ENCODE peak calls at places on chromosomes 7 and 10, in seven cellular contexts. One of them, this sample, is unnamed. For H3K27me3, the result is how much of the 10 kb centered on the place peaks cover.

GRCh38 chr7:54345746-54346145 is 196.4 kb upstream of the VSTM2A start:
- DNase-seq in HepG2: no peak
- DNase-seq in right lobe of liver: no peak
- DNase-seq in tibial artery: no peak
- DNase-seq in colonic mucosa: no peak
- DNase-seq in transverse colon: no peak
- DNase-seq in spleen: no peak
- DNase-seq in this sample: no peak

GRCh38 chr10:89944138-89944537 is 242.7 kb downstream of the KIF20B start:
- DNase-seq in HepG2: no peak
- DNase-seq in right lobe of liver: no peak
- DNase-seq in tibial artery: no peak
- DNase-seq in colonic mucosa: no peak
- DNase-seq in transverse colon: no peak
- DNase-seq in spleen: no peak
- DNase-seq in this sample: no peak

GRCh38 chr10:75035975-75036708 is 75.3 kb upstream of the SAMD8 start:
- DNase-seq in HepG2: no peak
- DNase-seq in right lobe of liver: no peak
- DNase-seq in tibial artery: no peak
- DNase-seq in colonic mucosa: no peak
- DNase-seq in transverse colon: no peak
- DNase-seq in spleen: no peak
- DNase-seq in this sample: no peak

GRCh38 chr10:113819989-113820388 is 33.9 kb downstream of the DCLRE1A start:
- DNase-seq in HepG2: no peak
- DNase-seq in right lobe of liver: no peak
- DNase-seq in tibial artery: no peak
- DNase-seq in colonic mucosa: no peak
- DNase-seq in transverse colon: no peak
- DNase-seq in spleen: no peak
- DNase-seq in this sample: no peak

GRCh38 chr10:6200588-6201510 is 1.9 kb upstream of the PFKFB3 start:
- DNase-seq in HepG2: peak
- DNase-seq in right lobe of liver: peak
- DNase-seq in tibial artery: peak
- DNase-seq in colonic mucosa: peak
- DNase-seq in transverse colon: peak
- DNase-seq in spleen: peak
- DNase-seq in this sample: no peak

GRCh38 chr7:5382281-5383041 is 41.2 kb downstream of the TNRC18 start:
- DNase-seq in HepG2: no peak
- DNase-seq in right lobe of liver: no peak
- DNase-seq in tibial artery: no peak
- DNase-seq in colonic mucosa: no peak
- DNase-seq in transverse colon: no peak
- DNase-seq in spleen: no peak
- DNase-seq in this sample: no peak

GRCh38 chr10:42979730-42980467 is 97.0 kb upstream of the RET start:
- DNase-seq in HepG2: no peak
- DNase-seq in right lobe of liver: no peak
- DNase-seq in tibial artery: peak
- DNase-seq in colonic mucosa: no peak
- DNase-seq in transverse colon: no peak
- DNase-seq in spleen: peak
- DNase-seq in this sample: no peak

GRCh38 chr7:88260700-88261099 is 40.9 kb upstream of the SRI start:
- DNase-seq in HepG2: no peak
- DNase-seq in right lobe of liver: no peak
- DNase-seq in tibial artery: no peak
- DNase-seq in colonic mucosa: no peak
- DNase-seq in transverse colon: no peak
- DNase-seq in spleen: no peak
- DNase-seq in this sample: no peak

GRCh38 chr7:34211003-34211402 is 305.7 kb downstream of the BMPER start:
- DNase-seq in HepG2: no peak
- DNase-seq in right lobe of liver: no peak
- DNase-seq in tibial artery: no peak
- DNase-seq in colonic mucosa: no peak
- DNase-seq in transverse colon: no peak
- DNase-seq in spleen: no peak
- DNase-seq in this sample: no peak

GRCh38 chr10:45313264-45313873 is 2.0 kb downstream of the OR13A1 start:
- DNase-seq in HepG2: no peak
- DNase-seq in right lobe of liver: no peak
- DNase-seq in tibial artery: no peak
- DNase-seq in colonic mucosa: no peak
- DNase-seq in transverse colon: no peak
- DNase-seq in spleen: no peak
- DNase-seq in this sample: no peak

DNA sequence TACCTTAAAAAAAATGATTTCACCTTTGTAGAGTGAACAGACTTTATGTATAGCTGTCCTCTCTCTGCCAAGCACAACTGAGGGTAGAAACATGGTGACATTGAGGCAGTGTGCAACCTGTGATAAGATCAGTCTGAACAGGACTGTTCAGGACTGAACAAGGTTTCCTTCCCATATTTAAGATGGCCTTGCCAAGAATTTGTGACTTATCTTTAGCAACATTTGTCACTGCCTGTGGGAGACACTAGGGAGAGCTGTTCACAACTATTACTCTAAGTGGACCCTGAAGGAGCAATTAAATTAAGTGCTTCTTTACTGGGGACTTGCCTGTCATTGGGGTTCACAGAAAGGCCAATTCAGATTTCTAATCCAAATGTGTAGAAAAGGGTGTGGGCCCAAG is 6.7 kb downstream of the OR13A1 start:
- DNase-seq in HepG2: no peak
- DNase-seq in right lobe of liver: no peak
- DNase-seq in tibial artery: no peak
- DNase-seq in colonic mucosa: no peak
- DNase-seq in transverse colon: no peak
- DNase-seq in spleen: no peak
- DNase-seq in this sample: no peak
- TF ChIP-seq CTCF in HepG2: no peak
- TF ChIP-seq CTCF in right lobe of liver: peak
- TF ChIP-seq CTCF in tibial artery: no peak
- TF ChIP-seq CTCF in colonic mucosa: no peak
- TF ChIP-seq CTCF in transverse colon: no peak
- TF ChIP-seq CTCF in spleen: no peak
- TF ChIP-seq CTCF in this sample: peak

GRCh38 chr10:49662169-49662830 is 17.2 kb upstream of the C10orf53 start:
- DNase-seq in HepG2: no peak
- DNase-seq in right lobe of liver: no peak
- DNase-seq in tibial artery: no peak
- DNase-seq in colonic mucosa: no peak
- DNase-seq in transverse colon: no peak
- DNase-seq in spleen: no peak
- DNase-seq in this sample: no peak
- H3K4me3 ChIP-seq in HepG2: no peak
- H3K4me3 ChIP-seq in right lobe of liver: no peak
- H3K4me3 ChIP-seq in tibial artery: no peak
- H3K4me3 ChIP-seq in colonic mucosa: no peak
- H3K4me3 ChIP-seq in transverse colon: no peak
- H3K4me3 ChIP-seq in spleen: no peak
- H3K4me3 ChIP-seq in this sample: no peak

GRCh38 chr10:131677671-131678070 is 223.1 kb upstream of the PPP2R2D start:
- DNase-seq in HepG2: no peak
- DNase-seq in right lobe of liver: no peak
- DNase-seq in tibial artery: no peak
- DNase-seq in colonic mucosa: no peak
- DNase-seq in transverse colon: no peak
- DNase-seq in spleen: peak
- DNase-seq in this sample: no peak
- H3K27me3 ChIP-seq in HepG2: under half
- H3K27me3 ChIP-seq in right lobe of liver: under half
- H3K27me3 ChIP-seq in tibial artery: under half
- H3K27me3 ChIP-seq in colonic mucosa: under half
- H3K27me3 ChIP-seq in transverse colon: under half
- H3K27me3 ChIP-seq in spleen: under half
- H3K27me3 ChIP-seq in this sample: under half

DNA sequence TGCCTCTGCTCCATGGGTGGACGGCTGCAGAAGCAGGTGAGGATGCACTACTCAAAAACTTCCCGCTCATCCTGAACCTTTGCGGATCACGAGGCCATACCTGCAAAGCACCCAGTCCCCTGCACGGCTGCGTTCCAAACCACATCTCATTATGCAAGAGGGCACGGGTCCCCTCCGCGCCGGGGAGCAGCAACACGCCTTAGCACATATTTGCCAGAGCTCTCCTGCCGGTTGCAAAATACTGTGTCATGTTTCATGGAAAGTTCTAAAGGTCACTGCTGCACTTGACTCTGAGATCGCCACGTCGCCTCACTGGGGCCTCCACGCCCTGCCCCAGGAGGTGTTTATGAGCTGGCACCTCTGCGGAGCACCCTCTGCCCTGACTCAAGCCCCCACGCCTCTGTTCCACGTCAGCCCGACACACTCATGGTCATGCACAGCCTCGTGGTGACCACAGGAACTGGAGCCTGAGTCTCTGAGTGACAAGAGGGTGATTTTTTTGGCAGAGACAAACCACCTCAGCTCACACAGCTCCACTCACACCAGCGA is 131.8 kb downstream of the PRKAG2 start:
- DNase-seq in HepG2: peak
- DNase-seq in right lobe of liver: peak
- DNase-seq in tibial artery: peak
- DNase-seq in colonic mucosa: peak
- DNase-seq in transverse colon: peak
- DNase-seq in spleen: no peak
- DNase-seq in this sample: peak
- TF ChIP-seq CTCF in HepG2: peak
- TF ChIP-seq CTCF in right lobe of liver: peak
- TF ChIP-seq CTCF in tibial artery: peak
- TF ChIP-seq CTCF in colonic mucosa: peak
- TF ChIP-seq CTCF in transverse colon: peak
- TF ChIP-seq CTCF in spleen: peak
- TF ChIP-seq CTCF in this sample: peak

This sample was measured in kidney epithelial cell.